ENCODE peak calls at places on chromosomes 7 and 10, in nine cellular contexts. J is HCT116, M is IMR-90, Z is cardiac muscle cell, C is breast epithelium, T is left lung, H is AG04450, S is fibroblast of lung, V is A549. Y is an unnamed sample.

GRCh38 chr7:31432166-31432565 is 81.7 kb upstream of the ITPRID1 start:
- DNase-seq in H (no peak), S (no peak), J (no peak), V (no peak), M (no peak), C (no peak), T (no peak), Z (peak), Y (no peak)

GRCh38 chr10:13701157-13701919 is 114.6 kb downstream of the PRPF18 start:
- DNase-seq in C (no peak), S (no peak), V (no peak), Z (no peak), T (no peak), H (no peak), J (no peak), M (no peak), Y (no peak)

GRCh38 chr7:123023126-123023525 is 27.6 kb upstream of the TAS2R16 start:
- DNase-seq in S (peak), V (no peak), M (no peak), J (no peak), T (no peak), Z (no peak), H (no peak), C (no peak), Y (no peak)

GRCh38 chr7:37011151-37011890 is 287.0 kb upstream of the AOAH start:
- DNase-seq in T (no peak), H (no peak), C (no peak), J (no peak), S (no peak), M (no peak), V (no peak), Z (no peak), Y (no peak)

GRCh38 chr7:130849604-130850003 is 115.6 kb upstream of the KLF14 start:
- DNase-seq in Z (no peak), T (no peak), H (no peak), C (no peak), J (no peak), M (no peak), S (no peak), V (no peak), Y (no peak)

GRCh38 chr7:140509789-140510188 is 30.5 kb upstream of the MKRN1 start:
- DNase-seq in T (no peak), J (no peak), C (no peak), S (no peak), Z (no peak), V (no peak), H (no peak), M (no peak), Y (no peak)

GRCh38 chr7:25857376-25858067 is 294.5 kb upstream of the NFE2L3 start:
- DNase-seq in M (peak), T (no peak), V (peak), Z (peak), H (no peak), C (no peak), S (no peak), J (no peak), Y (no peak)

GRCh38 chr7:132491546-132491945 is 84.7 kb downstream of the PLXNA4 start:
- DNase-seq in H (no peak), C (no peak), V (no peak), T (no peak), J (no peak), M (no peak), Z (no peak), S (no peak), Y (no peak)

GRCh38 chr7:27172823-27173411 is 1.2 kb downstream of the HOXA10 start:
- DNase-seq in H (no peak), S (no peak), J (no peak), M (no peak), V (peak), T (peak), C (no peak), Z (no peak), Y (no peak)

GRCh38 chr7:156932006-156932405 is 17.5 kb upstream of the NOM1 start:
- DNase-seq in J (no peak), T (no peak), S (no peak), H (no peak), C (no peak), Z (peak), M (no peak), V (peak), Y (no peak)

GRCh38 chr10:34467902-34468301 is 347.2 kb downstream of the PARD3 start:
- DNase-seq in S (no peak), V (no peak), C (no peak), T (no peak), J (no peak), H (no peak), Z (no peak), M (no peak), Y (no peak)

GRCh38 chr10:50653142-50653541 is 29.4 kb upstream of the SGMS1 start:
- DNase-seq in Z (peak), H (no peak), V (peak), J (peak), M (peak), T (no peak), C (no peak), S (peak), Y (no peak)

GRCh38 chr10:75408512-75408881 is 6.9 kb upstream of the ZNF503 start:
- DNase-seq in H (no peak), T (no peak), M (no peak), V (no peak), Z (no peak), C (no peak), J (no peak), S (no peak), Y (no peak)

GRCh38 chr10:23067939-23068775 is 27.2 kb upstream of the MSRB2 start:
- DNase-seq in T (peak), J (peak), H (peak), M (peak), Z (peak), V (peak), S (peak), C (peak), Y (peak)

GRCh38 chr10:61835909-61836232 is 65.6 kb upstream of the ARID5B start:
- DNase-seq in J (no peak), M (peak), V (no peak), T (no peak), Z (peak), S (peak), H (no peak), C (no peak), Y (no peak)

GRCh38 chr10:72812415-72812797 is 81.1 kb upstream of the OIT3 start:
- DNase-seq in V (no peak), M (no peak), T (no peak), Z (no peak), J (no peak), C (no peak), S (no peak), H (no peak), Y (no peak)

GRCh38 chr7:128431221-128431620 is 21.4 kb upstream of the IMPDH1 start:
- DNase-seq in C (no peak), M (no peak), T (no peak), H (no peak), V (peak), J (no peak), S (no peak), Z (peak), Y (no peak)

GRCh38 chr10:112239347-112239746 is 43.9 kb upstream of the TECTB start:
- DNase-seq in M (no peak), S (no peak), C (no peak), T (no peak), H (no peak), V (no peak), Z (no peak), J (no peak), Y (no peak)

GRCh38 chr10:68795886-68796532 is 31.3 kb upstream of the STOX1 start:
- DNase-seq in C (no peak), J (no peak), H (no peak), M (no peak), V (no peak), Z (no peak), S (no peak), T (no peak), Y (no peak)

GRCh38 chr7:157272351-157273207 is 64.2 kb upstream of the DNAJB6 start:
- DNase-seq in H (no peak), C (no peak), M (no peak), Z (no peak), S (no peak), T (no peak), J (no peak), V (no peak), Y (no peak)

GRCh38 chr7:122453432-122453831 is 148.9 kb upstream of the FEZF1 start:
- DNase-seq in Z (no peak), S (no peak), J (no peak), H (no peak), V (no peak), C (no peak), T (no peak), M (no peak), Y (no peak)

GRCh38 chr10:119281581-119282071 is 74.3 kb downstream of the GRK5 start:
- DNase-seq in M (no peak), S (peak), J (no peak), Z (peak), V (no peak), T (no peak), C (peak), H (no peak), Y (peak)

GRCh38 chr7:91660734-91661355 is 219.7 kb downstream of the MTERF1 start:
- DNase-seq in Z (no peak), T (no peak), J (no peak), C (no peak), V (no peak), S (no peak), M (no peak), H (no peak), Y (no peak)

GRCh38 chr7:128247108-128247507 is 6.0 kb downstream of the LEP start:
- DNase-seq in T (no peak), C (no peak), H (no peak), J (no peak), Z (no peak), S (no peak), M (no peak), V (no peak), Y (no peak)

GRCh38 chr10:11397077-11397476 is 214.4 kb downstream of the USP6NL start:
- DNase-seq in S (no peak), M (no peak), J (no peak), T (no peak), C (no peak), V (no peak), H (no peak), Z (no peak), Y (no peak)

GRCh38 chr10:119859422-119860258 is 13.0 kb downstream of the MCMBP start:
- DNase-seq in V (peak), J (peak), S (peak), T (no peak), Z (peak), H (no peak), C (no peak), M (peak), Y (no peak)

GRCh38 chr7:141700848-141701371 is 1.1 kb downstream of the DENND11 start:
- DNase-seq in Z (no peak), S (no peak), M (no peak), V (no peak), H (no peak), T (no peak), C (no peak), J (no peak), Y (no peak)

GRCh38 chr7:92527300-92528187 is 776 bp downstream of the PEX1 start:
- DNase-seq in H (peak), S (peak), V (peak), C (peak), J (peak), T (peak), Z (peak), M (peak), Y (no peak)

GRCh38 chr7:27148031-27148775 is 629 bp upstream of the HOXA6 start:
- DNase-seq in Z (no peak), V (no peak), S (no peak), M (no peak), J (no peak), C (peak), T (no peak), H (no peak), Y (no peak)

GRCh38 chr7:43076189-43076605 is 36.2 kb upstream of the HECW1 start:
- DNase-seq in Z (no peak), S (peak), C (no peak), V (peak), T (no peak), M (peak), H (no peak), J (no peak), Y (no peak)

DNA sequence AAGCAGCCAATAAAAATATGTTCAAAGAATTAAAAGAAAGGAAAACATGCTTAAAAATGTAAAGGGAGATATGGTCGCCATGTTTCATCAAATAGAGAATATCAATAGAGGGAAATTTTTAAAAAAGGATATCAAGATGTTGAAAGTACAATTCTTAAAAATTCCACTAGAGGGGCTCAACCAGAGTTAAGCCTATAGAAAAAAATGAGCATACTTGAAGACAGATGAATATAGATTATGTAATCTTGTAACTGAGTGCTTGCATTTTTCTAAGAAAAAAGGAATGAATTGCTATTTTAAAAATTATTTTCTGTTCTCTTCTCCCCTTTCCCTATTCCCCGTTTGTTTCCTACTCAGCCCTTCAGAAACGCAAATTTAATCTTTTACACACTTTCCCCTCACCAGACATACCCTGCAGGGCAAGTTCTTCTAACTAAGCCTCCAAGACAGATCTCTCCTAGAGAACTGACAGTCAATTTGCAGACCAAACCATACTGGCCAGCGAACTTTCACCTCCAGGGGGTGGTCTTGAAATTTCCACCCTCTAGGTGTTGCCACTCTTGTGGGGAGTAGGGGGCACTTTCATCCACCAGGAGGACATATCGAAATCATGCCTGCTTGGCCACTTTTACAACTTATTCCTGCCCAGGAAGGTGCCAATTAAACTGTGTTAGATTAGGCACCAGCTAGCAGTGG is 67.7 kb downstream of the NSUN6 start:
- DNase-seq in M (no peak), S (no peak), T (no peak), C (no peak), V (no peak), H (no peak), J (no peak), Z (peak), Y (no peak)
- TF ChIP-seq CTCF in M (peak), S (peak), T (peak), C (no peak), V (peak), H (peak), J (peak), Z (peak), Y (no peak)

GRCh38 chr7:151486074-151486473 is 33.6 kb downstream of the RHEB start:
- DNase-seq in T (no peak), V (no peak), S (no peak), Z (no peak), C (no peak), J (no peak), H (no peak), M (no peak), Y (no peak)
- H3K27ac ChIP-seq in T (no peak), V (no peak), S (no peak), Z (no peak), C (no peak), J (no peak), H (no peak), M (no peak), Y (no peak)

DNA sequence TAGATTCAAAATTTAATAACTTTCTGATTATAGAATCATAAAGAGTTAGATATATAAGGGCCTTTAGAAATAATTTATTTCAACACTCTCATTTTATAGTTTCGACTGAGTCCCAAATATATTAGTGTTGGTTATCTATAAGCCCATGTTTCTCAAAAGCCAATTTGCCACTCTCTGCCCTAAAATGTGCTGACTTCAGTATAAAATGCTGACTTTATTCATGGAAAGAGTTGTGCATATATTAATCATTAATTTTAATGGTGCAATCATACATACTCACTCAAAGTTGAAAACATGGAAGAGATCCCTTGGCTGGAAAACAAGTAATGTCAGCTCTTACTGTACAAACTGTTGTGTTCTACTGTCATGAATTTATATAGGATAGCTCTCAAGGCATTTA is 19.4 kb downstream of the ZWINT start:
- DNase-seq in J (no peak), Z (no peak), S (no peak), C (no peak), T (no peak), H (no peak), V (no peak), M (no peak), Y (no peak)
- H3K4me3 ChIP-seq in J (no peak), Z (no peak), S (no peak), C (no peak), T (no peak), H (no peak), V (no peak), M (no peak), Y (no peak)

GRCh38 chr7:159212226-159212625 is 67.6 kb upstream of the VIPR2 start:
- DNase-seq in Z (no peak), V (no peak), H (no peak), S (no peak), C (no peak), M (no peak), T (no peak), J (no peak), Y (no peak)
- TF ChIP-seq CTCF in Z (no peak), V (no peak), H (no peak), S (no peak), C (no peak), M (no peak), T (no peak), J (no peak), Y (no peak)

DNA sequence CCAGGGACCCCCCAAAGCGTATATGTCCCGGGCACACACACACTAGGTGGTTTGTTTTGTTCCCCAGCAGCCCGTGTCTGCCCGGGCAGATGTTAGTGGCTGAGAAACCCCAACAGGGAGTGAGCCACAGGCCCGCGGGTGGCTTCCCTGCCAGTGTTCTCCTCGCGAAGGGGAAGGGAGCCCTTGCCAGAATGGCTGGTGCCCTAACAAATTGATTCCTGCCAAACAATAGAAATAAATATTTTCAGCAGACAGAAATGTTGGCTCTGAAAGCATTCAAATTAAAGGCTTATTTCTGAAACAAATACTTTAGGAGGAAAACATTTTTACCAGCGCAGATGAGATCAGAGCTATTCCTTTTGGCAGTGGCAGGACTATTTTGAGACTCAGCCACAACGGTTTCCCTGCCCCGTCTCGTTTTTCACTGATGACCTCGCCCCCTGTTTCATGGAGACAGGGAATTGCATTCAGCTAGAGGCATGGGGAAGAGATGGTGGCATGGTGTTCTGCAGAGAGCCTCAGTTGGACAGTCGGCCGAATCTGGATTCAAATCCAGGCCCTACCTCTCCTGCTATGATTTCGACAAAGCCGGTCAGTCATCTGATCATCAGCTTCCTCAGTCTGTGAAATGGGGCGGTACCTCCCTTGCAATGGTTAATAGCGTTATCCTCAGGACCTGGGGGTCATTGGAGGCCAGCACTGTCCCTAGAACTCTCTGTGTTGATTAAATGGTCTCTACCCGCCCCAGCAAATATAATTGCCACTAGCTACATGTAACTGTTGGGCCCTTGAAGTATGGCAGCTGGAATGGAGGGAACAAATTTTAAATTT is 84.5 kb downstream of the CUX1 start:
- DNase-seq in T (no peak), Z (peak), S (peak), C (no peak), H (no peak), V (no peak), M (peak), J (no peak), Y (no peak)
- H3K27ac ChIP-seq in T (no peak), Z (peak), S (no peak), C (no peak), H (no peak), V (no peak), M (peak), J (no peak), Y (no peak)

GRCh38 chr10:15719899-15720634 is at the start of gene ITGA8:
- DNase-seq in V (peak), T (no peak), H (no peak), S (no peak), C (no peak), Z (peak), M (no peak), J (no peak), Y (no peak)
- H3K4me3 ChIP-seq in V (peak), T (peak), H (no peak), S (peak), C (peak), Z (peak), M (peak), J (no peak), Y (peak)